ENCODE peak calls at places on chromosomes 1 and 21, in ten cellular contexts. Z is dorsolateral prefrontal cortex; J is left ventricle myocardium inferior; S is right cardiac atrium; P is caudate nucleus; T is HL-60; E is suprapubic skin; R is substantia nigra; B is CD8-positive, alpha-beta memory T cell; Q is astrocyte. H is an unnamed sample.

GRCh38 chr21:37712204-37712934 is 203.9 kb downstream of the KCNJ6 start:
- DNase-seq in Z (peak; percentile 60), J (peak; percentile 50), S (peak; percentile 76), P (peak; percentile 2), T (peak; percentile 8), E (no peak), R (peak; percentile 38), B (no peak), Q (peak; percentile 37), H (peak; percentile 81)

GRCh38 chr1:185674201-185674600 is 60.0 kb upstream of the HMCN1 start:
- DNase-seq in Z (no peak), J (no peak), S (no peak), P (no peak), T (no peak), E (no peak), R (no peak), B (peak; percentile 32), Q (no peak), H (no peak)

GRCh38 chr21:42567181-42567560 is 53.5 kb downstream of the SLC37A1 start:
- DNase-seq in Z (no peak), J (no peak), S (no peak), P (no peak), T (no peak), E (peak; percentile 28), R (no peak), B (no peak), Q (no peak), H (peak; percentile 3)

GRCh38 chr1:10694274-10694632 is 102.2 kb downstream of the CASZ1 start:
- DNase-seq in Z (no peak), J (no peak), S (no peak), P (no peak), T (peak; percentile 6), E (no peak), R (no peak), B (peak; percentile 47), Q (no peak), H (no peak)

GRCh38 chr1:223031690-223032601 is 111.1 kb downstream of the TLR5 start:
- DNase-seq in Z (no peak), J (peak; percentile 55), S (peak; percentile 74), P (no peak), T (no peak), E (peak; percentile 90), R (no peak), B (no peak), Q (peak; percentile 54), H (no peak)

GRCh38 chr1:203036537-203036936 is 10.2 kb downstream of the PPFIA4 start:
- DNase-seq in Z (no peak), J (no peak), S (no peak), P (no peak), T (no peak), E (no peak), R (no peak), B (no peak), Q (no peak), H (peak; percentile 39)

GRCh38 chr1:25204797-25205441 is 27.4 kb downstream of the SYF2 start:
- DNase-seq in Z (no peak), J (no peak), S (no peak), P (no peak), T (no peak), E (no peak), R (no peak), B (peak; percentile 60), Q (peak; percentile 52), H (no peak)

GRCh38 chr1:31760901-31761470 is 3.2 kb downstream of the ADGRB2 start:
- DNase-seq in Z (peak; percentile 79), J (peak; percentile 51), S (peak; percentile 83), P (no peak), T (peak; percentile 35), E (peak; percentile 81), R (peak; percentile 62), B (peak; percentile 49), Q (peak; percentile 41), H (peak; percentile 55)

GRCh38 chr1:92784051-92784638 is 763 bp downstream of the EVI5 start:
- DNase-seq in Z (no peak), J (no peak), S (no peak), P (no peak), T (no peak), E (no peak), R (peak; percentile 18), B (peak; percentile 26), Q (peak; percentile 71), H (no peak)

GRCh38 chr21:33843216-33843615 is 72.4 kb downstream of the ATP5PO start:
- DNase-seq in Z (no peak), J (no peak), S (no peak), P (no peak), T (no peak), E (no peak), R (no peak), B (no peak), Q (no peak), H (no peak)

GRCh38 chr1:201192478-201192804 is 1.8 kb downstream of the IGFN1 start:
- DNase-seq in Z (no peak), J (no peak), S (peak; percentile 25), P (no peak), T (no peak), E (no peak), R (no peak), B (no peak), Q (no peak), H (no peak)

GRCh38 chr1:101520302-101520701 is 283.5 kb downstream of the S1PR1 start:
- DNase-seq in Z (no peak), J (no peak), S (no peak), P (no peak), T (no peak), E (no peak), R (no peak), B (no peak), Q (peak; percentile 10), H (peak; percentile 15)

GRCh38 chr1:171150156-171150555 is 34.9 kb upstream of the FMO2 start:
- DNase-seq in Z (no peak), J (no peak), S (no peak), P (no peak), T (no peak), E (no peak), R (no peak), B (no peak), Q (no peak), H (no peak)

GRCh38 chr1:30409476-30410152 is 313.8 kb downstream of the MATN1 start:
- DNase-seq in Z (no peak), J (no peak), S (no peak), P (no peak), T (no peak), E (peak; percentile 40), R (no peak), B (no peak), Q (peak; percentile 19), H (no peak)

GRCh38 chr1:40592107-40592773 is 60.8 kb downstream of the ZNF684 start:
- DNase-seq in Z (peak; percentile 6), J (no peak), S (no peak), P (no peak), T (no peak), E (no peak), R (no peak), B (no peak), Q (peak; percentile 16), H (no peak)

GRCh38 chr21:28615276-28615675 is 377.4 kb downstream of the LTN1 start:
- DNase-seq in Z (no peak), J (no peak), S (no peak), P (no peak), T (no peak), E (no peak), R (no peak), B (no peak), Q (peak; percentile 88), H (no peak)

GRCh38 chr1:27007909-27008582 is 4.6 kb downstream of the TENT5B start:
- DNase-seq in Z (no peak), J (no peak), S (no peak), P (no peak), T (no peak), E (no peak), R (no peak), B (no peak), Q (no peak), H (no peak)

GRCh38 chr1:147892216-147892615 is 10.4 kb upstream of the GJA8 start:
- DNase-seq in Z (no peak), J (no peak), S (peak; percentile 46), P (no peak), T (no peak), E (no peak), R (no peak), B (peak; percentile 2), Q (no peak), H (peak; percentile 81)

GRCh38 chr1:151653397-151653796 is 41.5 kb downstream of the SNX27 start:
- DNase-seq in Z (no peak), J (no peak), S (no peak), P (no peak), T (peak; percentile 89), E (no peak), R (no peak), B (no peak), Q (peak; percentile 42), H (no peak)

GRCh38 chr1:53807916-53808315 is 30.2 kb downstream of the NDC1 start:
- DNase-seq in Z (no peak), J (no peak), S (no peak), P (no peak), T (no peak), E (no peak), R (no peak), B (no peak), Q (peak; percentile 79), H (no peak)
- H3K27ac ChIP-seq in Z (no peak overlapping the region), J (no peak overlapping the region), S (no peak overlapping the region), P (no peak overlapping the region), T (no peak overlapping the region), E (no peak overlapping the region), R (no peak overlapping the region), B (no peak overlapping the region), Q (no peak overlapping the region), H (no peak overlapping the region)

GRCh38 chr1:116826818-116827606 is 72.8 kb downstream of the CD2 start:
- DNase-seq in Z (no peak), J (no peak), S (no peak), P (no peak), T (peak; percentile 27), E (no peak), R (no peak), B (no peak), Q (peak; percentile 66), H (peak; percentile 90)
- H3K27ac ChIP-seq in Z (no peak overlapping the region), J (no peak overlapping the region), S (no peak overlapping the region), P (no peak overlapping the region), T (peak overlapping the region; percentile 12), E (no peak overlapping the region), R (no peak overlapping the region), B (peak overlapping the region; percentile 71), Q (peak overlapping the region; percentile 10), H (peak overlapping the region; percentile 4)

GRCh38 chr1:117655220-117655577 is 49.4 kb downstream of the TENT5C start:
- DNase-seq in Z (no peak), J (peak; percentile 20), S (no peak), P (no peak), T (no peak), E (no peak), R (no peak), B (no peak), Q (no peak), H (no peak)
- H3K27ac ChIP-seq in Z (no peak overlapping the region), J (no peak overlapping the region), S (no peak overlapping the region), P (no peak overlapping the region), T (no peak overlapping the region), E (no peak overlapping the region), R (no peak overlapping the region), B (peak overlapping the region; percentile 22), Q (no peak overlapping the region), H (no peak overlapping the region)

DNA sequence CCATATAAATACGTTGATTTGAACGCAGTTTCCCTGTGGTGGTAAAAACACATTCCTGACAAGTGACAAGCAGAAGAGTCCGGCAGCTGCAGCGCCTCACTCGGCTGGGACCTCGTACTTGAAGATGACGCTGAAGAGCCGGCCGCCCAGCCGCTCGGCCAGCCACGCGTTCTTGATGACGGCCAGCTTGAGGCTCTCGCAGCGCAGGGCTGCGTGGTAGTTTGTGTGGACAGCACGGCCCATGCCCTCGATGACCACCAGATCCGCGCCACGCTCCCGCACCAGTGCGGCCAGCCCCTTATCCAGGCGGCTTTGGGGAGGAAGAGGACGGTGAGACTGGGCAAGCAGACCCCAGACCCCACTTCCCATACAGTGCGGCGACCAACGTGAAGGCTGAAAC is 17.6 kb downstream of the PANK4 start:
- DNase-seq in Z (no peak), J (no peak), S (no peak), P (no peak), T (no peak), E (no peak), R (no peak), B (no peak), Q (no peak), H (no peak)
- H3K27ac ChIP-seq in Z (no peak overlapping the region), J (no peak overlapping the region), S (no peak overlapping the region), P (no peak overlapping the region), T (no peak overlapping the region), E (no peak overlapping the region), R (no peak overlapping the region), B (no peak overlapping the region), Q (no peak overlapping the region), H (no peak overlapping the region)

H was measured in WERI-Rb-1.